ENCODE peak calls at places on chromosomes 2 and 18, in five cellular contexts. V is tibial artery, I is cardiac muscle cell, C is heart left ventricle, N is sigmoid colon. S is an unnamed sample. For H3K4me1, the result is how much of the 10 kb centered on the place peaks cover.

GRCh38 chr18:22778996-22779395 is 154.1 kb upstream of the RBBP8 start:
- DNase-seq in V (no peak), I (peak), C (peak), N (no peak), S (no peak)

GRCh38 chr2:2571301-2572198 is 240.5 kb upstream of the MYT1L start:
- DNase-seq in V (peak), I (no peak), C (no peak), N (no peak), S (peak)

GRCh38 chr18:41681138-41681881 is 273.7 kb upstream of the PIK3C3 start:
- DNase-seq in V (no peak), I (no peak), C (no peak), N (no peak), S (no peak)

GRCh38 chr2:102505290-102505689 is 32.3 kb downstream of the SLC9A4 start:
- DNase-seq in V (no peak), I (no peak), C (peak), N (no peak), S (no peak)

GRCh38 chr2:241112592-241112991 is 10.5 kb upstream of the MTERF4 start:
- DNase-seq in V (peak), I (no peak), C (no peak), N (peak), S (no peak)

GRCh38 chr2:66532972-66533868 is 98.3 kb downstream of the MEIS1 start:
- DNase-seq in V (no peak), I (no peak), C (no peak), N (no peak), S (no peak)

GRCh38 chr18:48124857-48125626 is 194.6 kb upstream of the SMAD2 start:
- DNase-seq in V (no peak), I (no peak), C (no peak), N (no peak), S (no peak)

GRCh38 chr2:237774811-237775553 is 23.6 kb upstream of the RBM44 start:
- DNase-seq in V (no peak), I (peak), C (peak), N (no peak), S (peak)

GRCh38 chr2:222915092-222915957 is 54.5 kb downstream of the ACSL3 start:
- DNase-seq in V (no peak), I (no peak), C (no peak), N (no peak), S (no peak)

GRCh38 chr2:31335921-31336570 is 78.5 kb downstream of the XDH start:
- DNase-seq in V (no peak), I (no peak), C (no peak), N (no peak), S (no peak)

GRCh38 chr18:45621068-45621511 is 5.8 kb downstream of the SLC14A2 start:
- DNase-seq in V (peak), I (peak), C (no peak), N (no peak), S (peak)

GRCh38 chr18:41955688-41956087 is 654 bp downstream of the PIK3C3 start:
- DNase-seq in V (no peak), I (no peak), C (no peak), N (no peak), S (no peak)

GRCh38 chr18:36692909-36693308 is 135.9 kb downstream of the TPGS2 start:
- DNase-seq in V (no peak), I (no peak), C (no peak), N (no peak), S (no peak)

GRCh38 chr2:158131919-158132566 is 30.4 kb downstream of the UPP2 start:
- DNase-seq in V (no peak), I (no peak), C (no peak), N (no peak), S (no peak)

GRCh38 chr18:23977709-23978483 is 36.7 kb upstream of the TTC39C start:
- DNase-seq in V (no peak), I (no peak), C (no peak), N (no peak), S (no peak)

GRCh38 chr18:7524786-7525185 is 42.3 kb upstream of the PTPRM start:
- DNase-seq in V (no peak), I (no peak), C (no peak), N (no peak), S (no peak)

GRCh38 chr18:55833543-55833942 is 245.6 kb upstream of the TCF4 start:
- DNase-seq in V (no peak), I (no peak), C (no peak), N (no peak), S (no peak)

GRCh38 chr2:232870766-232871371 is 805 bp downstream of the SNORC start:
- DNase-seq in V (peak), I (no peak), C (no peak), N (peak), S (no peak)

GRCh38 chr2:1893856-1894255 is 149.5 kb upstream of the PXDN start:
- DNase-seq in V (no peak), I (no peak), C (no peak), N (peak), S (no peak)

DNA sequence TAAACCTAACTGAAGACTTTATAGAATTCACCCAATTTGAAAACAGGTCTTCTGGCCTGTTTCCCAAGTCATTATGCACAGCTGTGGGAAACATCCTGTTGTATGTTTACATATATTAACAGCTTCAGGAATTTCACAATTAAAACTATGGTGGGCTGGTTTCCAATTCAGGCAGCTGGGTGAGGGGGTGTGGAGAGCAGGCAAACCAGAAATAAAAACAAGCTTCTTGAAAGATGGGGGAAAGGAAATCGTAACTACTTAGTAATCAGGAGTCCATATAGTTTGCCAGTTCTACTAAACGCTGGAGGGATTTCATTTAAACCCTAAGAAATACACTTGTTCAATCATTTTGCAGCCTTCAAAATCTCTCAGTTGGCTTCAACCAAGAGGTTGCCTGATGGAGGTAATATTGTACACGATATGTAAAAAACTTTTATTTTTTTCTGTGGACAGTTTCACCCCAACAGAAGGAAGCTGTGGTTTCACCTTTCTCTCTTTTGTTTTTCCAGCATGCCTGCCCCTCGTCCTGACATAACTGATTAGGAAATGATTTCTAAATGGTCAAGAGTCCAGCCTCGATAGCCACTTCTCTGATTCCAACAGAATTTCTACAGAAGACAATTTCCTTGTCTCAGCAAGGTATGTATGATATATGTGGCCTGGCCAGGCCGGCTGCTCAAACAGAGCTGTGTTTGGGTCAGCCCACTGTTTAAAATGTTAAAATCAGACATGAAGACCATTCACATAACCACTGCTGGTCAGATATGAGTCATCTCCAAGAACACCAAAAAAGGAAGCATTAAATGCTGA is 22.6 kb downstream of the ATP8B1 start:
- DNase-seq in V (no peak), I (no peak), C (no peak), N (no peak), S (no peak)
- H3K4me3 ChIP-seq in V (no peak), I (no peak), C (no peak), N (no peak), S (peak)

GRCh38 chr2:75462714-75463113 is 98.0 kb downstream of the EVA1A start:
- DNase-seq in V (no peak), I (no peak), C (no peak), N (no peak), S (peak)

GRCh38 chr2:75466708-75467311 is 93.9 kb downstream of the EVA1A start:
- DNase-seq in V (no peak), I (peak), C (no peak), N (no peak), S (peak)

GRCh38 chr2:75460630-75461029 is 100.1 kb downstream of the EVA1A start:
- DNase-seq in V (no peak), I (no peak), C (no peak), N (no peak), S (no peak)

GRCh38 chr2:75464348-75464946 is 96.3 kb downstream of the EVA1A start:
- DNase-seq in V (no peak), I (peak), C (no peak), N (no peak), S (peak)

GRCh38 chr2:75465317-75465998 is 95.3 kb downstream of the EVA1A start:
- DNase-seq in V (no peak), I (peak), C (no peak), N (no peak), S (no peak)
- TF ChIP-seq CTCF in V (no peak), I (peak), C (peak), N (no peak), S (peak)

GRCh38 chr2:20421336-20421987 is 25.4 kb upstream of the RHOB start:
- DNase-seq in V (peak), I (no peak), C (no peak), N (no peak), S (no peak)
- H3K4me1 ChIP-seq in V (half or more), I (under half), C (under half), N (under half), S (under half)

GRCh38 chr2:24453379-24454073 is 37.5 kb upstream of the NCOA1 start:
- DNase-seq in V (no peak), I (no peak), C (no peak), N (no peak), S (no peak)
- H3K4me3 ChIP-seq in V (peak), I (no peak), C (peak), N (peak), S (no peak)

DNA sequence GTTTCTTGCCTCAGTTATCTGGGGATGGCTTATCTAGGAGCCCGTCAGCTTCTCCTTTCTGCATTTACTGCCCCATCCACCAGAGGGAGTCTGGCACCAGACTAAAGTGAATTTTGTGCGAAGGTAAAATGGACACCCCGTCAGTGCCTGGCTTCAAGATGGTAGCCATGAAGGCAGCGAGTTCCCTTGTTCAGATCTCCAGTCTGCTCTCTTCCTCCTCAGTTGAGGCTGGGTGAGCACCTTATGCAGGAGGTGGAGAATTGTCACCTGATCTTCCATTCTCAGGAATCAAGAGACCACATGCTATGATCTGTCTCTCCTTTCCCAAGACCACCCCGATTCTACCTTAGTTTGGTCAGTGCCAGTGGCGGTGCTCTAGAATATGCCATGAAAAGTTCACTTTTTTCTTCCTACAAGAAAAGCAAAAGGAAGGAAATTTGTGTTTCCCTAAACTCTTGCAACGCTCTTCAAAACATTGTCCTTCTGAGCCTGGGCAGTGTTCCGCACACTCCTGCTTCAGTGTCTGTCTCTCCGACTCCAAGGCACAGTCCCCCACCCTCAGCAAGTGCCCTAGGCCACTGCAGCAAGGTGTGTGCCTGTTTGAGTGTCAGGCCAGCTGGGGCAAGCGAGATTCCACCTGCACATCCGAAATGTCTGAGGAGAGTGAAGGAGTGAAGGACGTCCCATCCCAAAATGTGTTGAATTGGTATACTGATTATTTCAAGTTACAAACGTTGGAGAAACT is 168.6 kb downstream of the SS18 start:
- DNase-seq in V (no peak), I (peak), C (no peak), N (no peak), S (peak)
- TF ChIP-seq CTCF in V (no peak), I (peak), C (peak), N (no peak), S (peak)

GRCh38 chr2:69978157-69978904 is 16.9 kb upstream of the ASPRV1 start:
- DNase-seq in V (no peak), I (no peak), C (no peak), N (no peak), S (peak)

GRCh38 chr2:69977208-69977607 is 15.8 kb upstream of the ASPRV1 start:
- DNase-seq in V (no peak), I (no peak), C (no peak), N (peak), S (no peak)

GRCh38 chr2:69973335-69973735 is 11.9 kb upstream of the ASPRV1 start:
- DNase-seq in V (no peak), I (no peak), C (no peak), N (peak), S (no peak)

GRCh38 chr2:69975136-69975852 is 13.9 kb upstream of the ASPRV1 start:
- DNase-seq in V (no peak), I (no peak), C (no peak), N (peak), S (no peak)

GRCh38 chr2:69975853-69976462 is 14.5 kb upstream of the ASPRV1 start:
- DNase-seq in V (peak), I (no peak), C (peak), N (peak), S (no peak)
- H3K4me1 ChIP-seq in V (under half), I (under half), C (under half), N (under half), S (under half)

S was measured in endodermal cell.